ENCODE peak calls at places on chromosome 20, in ten cellular contexts. G is GM03348; S is NCI-H1092 treated with DMSO at 0.1 percent for 48 hours; M is AG04449; Y is stimulated activated naive CD8-positive, alpha-beta T cell treated with anti-CD3 and anti-CD28 coated beads, Interleukin-15, Interleukin-2, amounts not matched to agents 100 U/mL and 50 U/mL, for 24 hours; X is cardiac muscle cell; C is stimulated activated CD8-positive, alpha-beta memory T cell treated with anti-CD3 and anti-CD28 coated beads, Interleukin-2, amount 100 ng/mL, for 48 hours; Z is endothelial cell; D is stimulated activated CD4-positive, alpha-beta T cell treated with anti-CD3 and anti-CD28 coated beads, Interleukin-15, amount 100 ng/mL, for 1 hour; I is HAP-1. W is an unnamed sample.

GRCh38 chr20:433300-433975 is 25.3 kb downstream of the RBCK1 start:
- DNase-seq in G (no peak), S (no peak), M (no peak), Y (peak; percentile 76), X (no peak), C (peak; percentile 59), Z (no peak), D (peak; percentile 14), I (no peak), W (no peak)

GRCh38 chr20:11204926-11205768 is 531.3 kb upstream of the JAG1 start:
- DNase-seq in G (peak; percentile 45), S (peak; percentile 72), M (no peak), Y (peak; percentile 18), X (peak; percentile 84), C (no peak), Z (peak; percentile 67), D (no peak), I (peak; percentile 60), W (no peak)

GRCh38 chr20:5973172-5973571 is 22.7 kb downstream of the MCM8 start:
- DNase-seq in G (no peak), S (no peak), M (no peak), Y (no peak), X (no peak), C (no peak), Z (no peak), D (no peak), I (no peak), W (no peak)

GRCh38 chr20:32681175-32682084 is 7.7 kb upstream of the C20orf203 start:
- DNase-seq in G (no peak), S (peak; percentile 50), M (no peak), Y (peak; percentile 23), X (peak; percentile 73), C (no peak), Z (peak; percentile 49), D (no peak), I (no peak), W (no peak)

GRCh38 chr20:38450412-38450975 is 15.4 kb upstream of the SNHG17 start:
- DNase-seq in G (no peak), S (no peak), M (no peak), Y (peak; percentile 57), X (no peak), C (no peak), Z (no peak), D (no peak), I (no peak), W (no peak)

GRCh38 chr20:54086444-54087134 is 16.2 kb upstream of the BCAS1 start:
- DNase-seq in G (peak; percentile 73), S (no peak), M (no peak), Y (no peak), X (no peak), C (no peak), Z (no peak), D (no peak), I (no peak), W (peak; percentile 10)

GRCh38 chr20:5148581-5148980 is 21.8 kb downstream of the CDS2 start:
- DNase-seq in G (no peak), S (no peak), M (no peak), Y (no peak), X (no peak), C (no peak), Z (no peak), D (no peak), I (no peak), W (no peak)

GRCh38 chr20:44692932-44693476 is 22.2 kb upstream of the CCN5 start:
- DNase-seq in G (peak; percentile 92), S (no peak), M (peak; percentile 90), Y (no peak), X (no peak), C (no peak), Z (no peak), D (no peak), I (no peak), W (peak; percentile 88)

GRCh38 chr20:45059022-45059728 is 41.8 kb downstream of the KCNS1 start:
- DNase-seq in G (no peak), S (no peak), M (no peak), Y (no peak), X (no peak), C (no peak), Z (no peak), D (no peak), I (no peak), W (no peak)

GRCh38 chr20:5848711-5849505 is 98.7 kb downstream of the SHLD1 start:
- DNase-seq in G (peak; percentile 16), S (peak; percentile 22), M (no peak), Y (no peak), X (no peak), C (no peak), Z (no peak), D (no peak), I (no peak), W (no peak)

GRCh38 chr20:59831901-59832240 is 101.6 kb downstream of the SYCP2 start:
- DNase-seq in G (peak; percentile 5), S (no peak), M (no peak), Y (no peak), X (no peak), C (no peak), Z (no peak), D (no peak), I (no peak), W (no peak)

GRCh38 chr20:21505161-21505809 is 8.6 kb downstream of the NKX2-2 start:
- DNase-seq in G (peak; percentile 84), S (no peak), M (no peak), Y (peak; percentile 91), X (peak; percentile 84), C (peak; percentile 75), Z (peak; percentile 90), D (peak; percentile 46), I (no peak), W (no peak)

GRCh38 chr20:10619427-10619826 is 54.4 kb downstream of the JAG1 start:
- DNase-seq in G (peak; percentile 81), S (no peak), M (peak; percentile 88), Y (no peak), X (no peak), C (no peak), Z (no peak), D (no peak), I (peak; percentile 96), W (peak; percentile 90)

GRCh38 chr20:45826381-45827019 is 612 bp downstream of the TNNC2 start:
- DNase-seq in G (peak; percentile 54), S (no peak), M (no peak), Y (no peak), X (peak; percentile 77), C (no peak), Z (no peak), D (no peak), I (no peak), W (no peak)

GRCh38 chr20:17593902-17594301 is 24.0 kb downstream of the DSTN start:
- DNase-seq in G (no peak), S (no peak), M (no peak), Y (no peak), X (no peak), C (no peak), Z (no peak), D (no peak), I (no peak), W (no peak)

GRCh38 chr20:8129211-8129986 is 2.7 kb upstream of the PLCB1 start:
- DNase-seq in G (no peak), S (no peak), M (no peak), Y (no peak), X (no peak), C (no peak), Z (no peak), D (no peak), I (no peak), W (no peak)

GRCh38 chr20:9079038-9079731 is 10.3 kb downstream of the PLCB4 start:
- DNase-seq in G (no peak), S (peak; percentile 56), M (no peak), Y (no peak), X (no peak), C (no peak), Z (no peak), D (no peak), I (no peak), W (no peak)

GRCh38 chr20:11965602-11966001 is 47.9 kb downstream of the BTBD3 start:
- DNase-seq in G (no peak), S (no peak), M (no peak), Y (no peak), X (no peak), C (no peak), Z (no peak), D (no peak), I (no peak), W (no peak)

GRCh38 chr20:30816182-30816645 is 441.2 kb upstream of the DEFB115 start:
- DNase-seq in G (peak; percentile 45), S (no peak), M (no peak), Y (no peak), X (no peak), C (no peak), Z (no peak), D (no peak), I (no peak), W (no peak)

GRCh38 chr20:33635341-33635740 is 26.8 kb upstream of the C20orf144 start:
- DNase-seq in G (no peak), S (no peak), M (no peak), Y (no peak), X (no peak), C (no peak), Z (no peak), D (no peak), I (peak; percentile 78), W (no peak)

GRCh38 chr20:10216146-10216741 is 2.4 kb upstream of the SNAP25 start:
- DNase-seq in G (no peak), S (no peak), M (no peak), Y (no peak), X (no peak), C (no peak), Z (no peak), D (no peak), I (no peak), W (peak; percentile 1)

GRCh38 chr20:35523298-35523888 is 6.1 kb downstream of the C20orf173 start:
- DNase-seq in G (peak; percentile 61), S (no peak), M (no peak), Y (peak; percentile 44), X (no peak), C (no peak), Z (peak; percentile 59), D (no peak), I (peak; percentile 13), W (no peak)

W was measured in skeletal muscle cell.